ENCODE peak calls at places on chromosomes 12 and 14, in seven cellular contexts. D is mesendoderm, E is mesenchymal stem cell, C is H9, Q is H1, K is IMR-90, H is trophoblast cell. T is an unnamed sample.

GRCh38 chr14:27528328-27528727 is 930.5 kb upstream of the NOVA1 start:
- DNase-seq in C (no peak), D (peak), E (peak), H (peak), K (no peak), Q (no peak), T (peak)

GRCh38 chr12:19428261-19428660 is 11.0 kb upstream of the AEBP2 start:
- DNase-seq in K (no peak), E (no peak), H (peak), C (peak), Q (no peak), D (peak), T (no peak)

GRCh38 chr14:89139404-89140247 is 277.4 kb downstream of the FOXN3 start:
- DNase-seq in D (peak), C (peak), E (no peak), Q (no peak), K (no peak), H (no peak), T (no peak)

GRCh38 chr14:94005324-94005723 is 8.2 kb downstream of the CCDC197 start:
- DNase-seq in C (no peak), H (peak), K (no peak), D (peak), E (no peak), Q (no peak), T (no peak)

GRCh38 chr12:1834186-1834925 is 14.0 kb downstream of the LRTM2 start:
- DNase-seq in E (no peak), C (no peak), D (no peak), Q (no peak), K (no peak), H (no peak), T (no peak)

GRCh38 chr14:22973217-22974032 is 8.9 kb downstream of the AJUBA start:
- DNase-seq in Q (no peak), E (peak), H (peak), K (peak), C (peak), D (peak), T (peak)

GRCh38 chr12:49675137-49675536 is 32.1 kb downstream of the FMNL3 start:
- DNase-seq in C (no peak), E (no peak), D (no peak), K (no peak), Q (no peak), H (no peak), T (no peak)

GRCh38 chr12:121190523-121191031 is 19.4 kb upstream of the P2RX4 start:
- DNase-seq in H (peak), C (no peak), D (peak), K (peak), E (peak), Q (no peak), T (no peak)

GRCh38 chr12:8697476-8698131 is at the start of gene RIMKLB:
- DNase-seq in D (peak), C (peak), E (peak), H (peak), K (peak), Q (no peak), T (peak)

GRCh38 chr14:95254356-95254755 is 65.4 kb downstream of the CLMN start:
- DNase-seq in H (no peak), C (peak), E (no peak), Q (no peak), K (no peak), D (no peak), T (no peak)

GRCh38 chr14:39265741-39266588 is 32.2 kb downstream of the MIA2 start:
- DNase-seq in E (peak), H (peak), Q (no peak), K (peak), D (no peak), C (no peak), T (no peak)

GRCh38 chr14:69288001-69288771 is 28.2 kb downstream of the GALNT16 start:
- DNase-seq in K (peak), D (peak), C (no peak), Q (no peak), H (peak), E (peak), T (no peak)

GRCh38 chr12:91311081-91311480 is 128.5 kb upstream of the DCN start:
- DNase-seq in C (no peak), H (no peak), E (no peak), D (no peak), K (no peak), Q (no peak), T (no peak)

GRCh38 chr12:90174198-90174510 is 465.5 kb upstream of the ATP2B1 start:
- DNase-seq in C (no peak), Q (no peak), D (peak), K (no peak), E (peak), H (no peak), T (no peak)

GRCh38 chr14:79585845-79586244 is 625.5 kb downstream of the DIO2 start:
- DNase-seq in Q (no peak), H (peak), E (no peak), D (peak), K (peak), C (no peak), T (no peak)

DNA sequence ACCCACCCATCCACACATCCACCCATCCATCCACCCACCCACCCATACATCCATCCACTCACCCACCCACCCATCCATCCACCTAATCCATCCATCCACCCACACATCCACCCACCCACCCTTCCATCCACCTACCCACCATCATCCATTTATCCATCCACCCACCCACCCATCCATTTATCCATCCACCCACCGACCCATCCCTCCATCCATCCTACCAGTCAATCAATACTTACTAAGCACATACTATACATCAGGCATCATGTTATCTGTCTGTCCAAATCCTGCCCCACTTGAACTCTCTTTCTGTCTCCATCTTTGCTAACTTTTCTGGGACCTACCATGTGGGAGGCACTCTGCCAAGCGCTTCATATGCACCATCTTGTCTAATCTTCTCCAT is 15.4 kb downstream of the GALNT9 start:
- DNase-seq in K (no peak), D (no peak), H (no peak), Q (no peak), E (no peak), C (no peak), T (no peak)
- H2AK5ac ChIP-seq in K (no peak), D (no peak), H (no peak), Q (no peak), E (no peak), C (no peak), T (no peak)

GRCh38 chr14:86797075-86797351 is 1196.0 kb downstream of the GALC start:
- DNase-seq in H (no peak), D (no peak), E (no peak), K (no peak), C (no peak), Q (no peak), T (no peak)

GRCh38 chr14:86794689-86795088 is 1198.3 kb downstream of the GALC start:
- DNase-seq in C (no peak), H (no peak), K (no peak), D (no peak), Q (no peak), E (no peak), T (no peak)

GRCh38 chr14:86798330-86798729 is 1194.7 kb downstream of the GALC start:
- DNase-seq in H (no peak), E (no peak), Q (no peak), K (peak), C (no peak), D (no peak), T (no peak)

GRCh38 chr14:86799244-86799647 is 1193.7 kb downstream of the GALC start:
- DNase-seq in H (peak), C (no peak), E (peak), Q (no peak), K (peak), D (no peak), T (no peak)

DNA sequence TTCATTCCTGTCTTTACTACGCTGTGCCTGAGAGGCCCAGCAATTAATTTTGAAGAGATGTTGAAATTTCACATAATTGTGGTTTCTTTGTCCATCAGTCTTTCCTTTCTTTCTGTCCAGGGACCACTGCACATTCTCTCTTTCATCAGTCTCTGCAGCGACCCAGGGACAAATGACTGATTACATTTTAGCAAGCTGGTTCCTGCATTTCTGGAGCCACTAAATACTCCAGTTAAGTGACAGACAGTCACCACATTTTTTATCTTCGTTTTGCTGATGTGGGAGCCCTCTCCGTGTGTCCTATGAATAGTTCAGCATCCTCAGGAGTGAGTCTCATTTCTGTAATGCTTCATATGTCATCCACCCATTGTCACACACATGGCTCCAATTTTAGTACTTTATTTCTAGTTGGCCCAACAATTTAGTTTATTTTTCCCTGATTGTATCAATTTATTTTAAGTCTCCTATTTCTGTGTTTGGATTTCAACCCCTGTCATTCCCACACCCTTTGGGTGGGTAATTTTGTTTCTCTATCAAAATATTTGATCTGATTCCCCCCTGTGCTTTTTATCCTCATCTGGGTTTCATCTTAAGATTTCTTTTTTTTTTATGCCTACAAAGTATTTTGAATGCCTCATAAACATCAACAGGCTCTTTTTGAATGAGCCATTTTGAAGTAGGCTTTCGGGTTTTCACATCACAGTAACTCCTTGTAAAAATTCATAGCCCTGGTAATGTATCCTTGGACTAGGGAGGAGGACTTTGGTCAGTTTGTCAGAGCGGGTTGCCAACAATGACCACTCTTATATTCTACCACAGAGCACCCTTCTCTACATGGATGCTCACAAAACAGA is 1196.5 kb downstream of the GALC start:
- DNase-seq in C (no peak), D (no peak), E (peak), H (no peak), K (peak), Q (no peak), T (no peak)
- H2AK5ac ChIP-seq in C (no peak), D (no peak), E (no peak), H (no peak), K (peak), Q (no peak), T (no peak)

DNA sequence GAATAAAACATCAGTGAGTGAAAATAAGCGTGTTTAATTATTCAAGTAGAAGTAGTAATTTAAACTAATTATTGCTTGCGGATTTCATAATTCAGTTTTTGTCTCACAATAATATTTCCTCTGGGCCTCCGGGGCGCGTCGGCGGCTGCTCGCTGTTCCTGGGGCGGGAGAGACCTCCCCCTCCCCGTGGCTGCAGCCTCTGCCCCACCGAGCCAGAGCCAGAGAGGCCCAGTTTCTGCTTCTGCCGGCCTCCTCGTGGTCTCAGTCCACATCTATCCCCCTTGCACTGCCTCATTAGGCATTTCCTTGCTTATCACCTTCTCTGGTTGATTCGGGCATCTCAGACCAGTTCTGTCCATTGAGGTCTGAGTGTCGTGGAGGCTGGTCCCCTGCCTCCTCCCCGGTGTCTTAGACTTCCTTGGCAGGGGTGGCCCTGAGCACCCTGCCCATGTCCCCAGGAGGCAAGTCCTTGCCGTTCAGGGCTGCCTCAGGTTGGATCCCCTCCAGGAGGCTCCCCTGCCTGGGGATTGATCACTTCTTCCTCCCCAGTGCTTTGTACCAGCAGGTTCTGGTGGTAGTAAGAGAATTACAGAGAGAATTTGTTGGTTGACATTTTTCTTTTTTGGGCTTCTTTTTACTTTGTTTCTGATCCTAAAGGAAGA is 78.0 kb downstream of the SLC25A47 start:
- DNase-seq in Q (no peak), C (no peak), H (no peak), E (no peak), K (no peak), D (no peak), T (no peak)
- H2AK5ac ChIP-seq in Q (no peak), C (no peak), H (no peak), E (peak), K (no peak), D (no peak), T (peak)

GRCh38 chr14:32313977-32314376 is 15.1 kb upstream of the AKAP6 start:
- DNase-seq in H (no peak), K (no peak), E (no peak), Q (no peak), C (no peak), D (peak), T (no peak)

GRCh38 chr14:32307881-32308582 is 21.1 kb upstream of the AKAP6 start:
- DNase-seq in C (no peak), E (no peak), H (no peak), Q (no peak), K (no peak), D (no peak), T (no peak)

GRCh38 chr14:32311294-32312009 is 17.6 kb upstream of the AKAP6 start:
- DNase-seq in Q (no peak), K (no peak), H (no peak), D (no peak), E (no peak), C (no peak), T (no peak)

GRCh38 chr14:32306549-32306948 is 22.5 kb upstream of the AKAP6 start:
- DNase-seq in C (no peak), D (no peak), E (no peak), H (no peak), Q (no peak), K (no peak), T (no peak)

GRCh38 chr14:32312010-32312331 is 17.1 kb upstream of the AKAP6 start:
- DNase-seq in H (no peak), E (no peak), C (no peak), Q (no peak), D (no peak), K (no peak), T (no peak)
- H2AK5ac ChIP-seq in H (no peak), E (no peak), C (no peak), Q (no peak), D (no peak), K (no peak), T (no peak)

DNA sequence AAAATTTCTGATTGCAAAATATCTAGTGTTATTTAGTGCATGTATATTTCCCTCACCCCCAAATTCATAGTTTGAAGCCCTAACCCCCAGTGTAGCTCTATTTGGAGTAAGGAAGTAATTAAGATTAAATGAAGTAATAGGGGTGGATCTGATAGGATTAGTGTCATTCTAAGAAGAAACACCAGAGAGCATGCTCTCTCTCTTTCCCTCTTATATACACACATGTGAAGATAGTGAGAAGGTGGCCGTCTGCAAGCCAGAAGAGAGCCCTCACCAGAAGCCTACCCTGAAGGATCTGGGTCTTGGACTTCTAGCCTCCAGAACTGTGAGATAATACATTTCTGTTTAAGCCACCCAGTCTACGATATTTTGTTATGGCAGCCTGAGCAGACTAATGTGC is 120.3 kb downstream of the TMEM30B start:
- DNase-seq in E (no peak), C (no peak), Q (no peak), D (no peak), H (no peak), K (no peak), T (no peak)
- H2AK5ac ChIP-seq in E (no peak), C (no peak), Q (no peak), D (no peak), H (no peak), K (no peak), T (no peak)

GRCh38 chr12:78966926-78967325 is 102.4 kb downstream of the SYT1 start:
- DNase-seq in C (no peak), D (no peak), Q (no peak), H (no peak), E (no peak), K (no peak), T (no peak)
- H2AK5ac ChIP-seq in C (no peak), D (no peak), Q (no peak), H (no peak), E (no peak), K (no peak), T (no peak)

GRCh38 chr12:131352296-131352900 is 358.5 kb upstream of the SFSWAP start:
- DNase-seq in Q (no peak), C (peak), K (no peak), D (no peak), E (no peak), H (no peak), T (no peak)
- H2AK5ac ChIP-seq in Q (peak), C (no peak), K (no peak), D (no peak), E (no peak), H (no peak), T (no peak)

GRCh38 chr14:24632336-24632735 is 1.7 kb downstream of the GZMB start:
- DNase-seq in Q (no peak), D (no peak), H (no peak), C (no peak), E (no peak), K (no peak), T (no peak)
- H2AK5ac ChIP-seq in Q (no peak), D (no peak), H (no peak), C (no peak), E (no peak), K (no peak), T (no peak)

DNA sequence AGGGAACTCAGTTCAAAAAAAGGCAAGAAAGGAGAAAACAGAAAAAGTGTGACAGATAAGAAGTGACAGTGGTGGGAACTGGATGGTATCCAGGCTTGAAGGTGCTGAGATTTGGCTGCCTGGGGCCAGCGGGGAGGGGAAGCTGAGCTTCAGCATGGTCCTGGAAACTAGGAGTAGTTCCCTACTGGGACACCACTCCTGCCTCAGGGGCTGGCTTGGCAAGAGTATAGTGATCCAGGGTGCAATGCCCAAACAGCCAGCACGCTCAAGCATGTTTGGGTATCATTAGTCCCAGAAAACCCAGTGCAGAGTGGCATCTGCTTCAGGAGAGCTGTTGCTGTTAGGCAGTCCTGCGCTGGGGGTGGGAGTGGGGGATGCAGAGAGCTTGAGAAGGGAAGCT is 49.5 kb upstream of the KTN1 start:
- DNase-seq in E (no peak), C (no peak), Q (no peak), D (peak), K (no peak), H (no peak), T (no peak)
- H2AK5ac ChIP-seq in E (no peak), C (no peak), Q (no peak), D (no peak), K (no peak), H (peak), T (peak)

T was measured in neuronal stem cell.